ENCODE peak calls at places on chromosomes 5 and 9, in nine cellular contexts. U is GM23248; R is naive thymus-derived CD4-positive, alpha-beta T cell; H is effector memory CD4-positive, alpha-beta T cell; Q is neural progenitor cell; L is HepG2; W is transverse colon; E is cardiac muscle cell; X is body of pancreas. V is an unnamed sample.

GRCh38 chr5:134029156-134029555 is 24.4 kb upstream of the VDAC1 start:
- DNase-seq in U (peak; percentile 96), L (no peak), X (no peak), E (no peak), Q (no peak), H (no peak), R (no peak), W (no peak), V (no peak)

GRCh38 chr5:90356612-90357011 is 52.9 kb downstream of the CETN3 start:
- DNase-seq in R (no peak), L (no peak), U (peak; percentile 15), E (no peak), H (no peak), X (no peak), W (no peak), Q (no peak), V (no peak)

GRCh38 chr5:139103762-139104161 is 94.4 kb downstream of the SIL1 start:
- DNase-seq in W (no peak), E (no peak), X (no peak), Q (no peak), L (no peak), H (no peak), R (no peak), U (no peak), V (no peak)

GRCh38 chr5:25850581-25850980 is 1187.8 kb downstream of the CDH9 start:
- DNase-seq in L (no peak), W (no peak), E (no peak), U (no peak), X (no peak), R (no peak), H (no peak), Q (peak; percentile 15), V (no peak)

GRCh38 chr9:114606068-114606467 is 5.0 kb upstream of the TMEM268 start:
- DNase-seq in E (no peak), X (no peak), U (no peak), R (no peak), L (peak; percentile 46), W (no peak), H (no peak), Q (no peak), V (no peak)

GRCh38 chr5:173217626-173218397 is 17.2 kb downstream of the NKX2-5 start:
- DNase-seq in X (no peak), W (no peak), E (no peak), U (no peak), L (no peak), H (no peak), R (no peak), Q (peak; percentile 33), V (no peak)

GRCh38 chr5:57186194-57186593 is 12.3 kb downstream of the GPBP1 start:
- DNase-seq in H (no peak), U (no peak), Q (no peak), E (no peak), R (no peak), W (no peak), X (no peak), L (no peak), V (no peak)

GRCh38 chr5:106875591-106876297 is 795.0 kb downstream of the EFNA5 start:
- DNase-seq in X (peak; percentile 71), R (no peak), W (no peak), H (no peak), U (peak; percentile 51), Q (peak; percentile 11), E (peak; percentile 3), L (peak; percentile 62), V (peak; percentile 25)

GRCh38 chr5:86320266-86320665 is 297.5 kb upstream of the COX7C start:
- DNase-seq in U (no peak), H (no peak), L (no peak), X (no peak), R (no peak), Q (no peak), E (no peak), W (no peak), V (no peak)

GRCh38 chr5:76404694-76405306 is 1.7 kb downstream of the IQGAP2 start:
- DNase-seq in X (no peak), H (no peak), L (no peak), W (no peak), Q (no peak), U (no peak), E (no peak), R (no peak), V (no peak)

GRCh38 chr9:110933350-110934001 is 104.8 kb downstream of the LPAR1 start:
- DNase-seq in H (no peak), X (no peak), W (no peak), R (no peak), Q (no peak), E (no peak), U (peak; percentile 58), L (no peak), V (no peak)

GRCh38 chr5:179609834-179610108 is 13.7 kb downstream of the HNRNPH1 start:
- DNase-seq in X (no peak), W (no peak), U (no peak), R (no peak), L (no peak), H (no peak), E (no peak), Q (no peak), V (no peak)

GRCh38 chr9:17757816-17758215 is 178.9 kb downstream of the SH3GL2 start:
- DNase-seq in R (no peak), L (no peak), Q (no peak), E (no peak), X (no peak), W (no peak), U (peak; percentile 38), H (no peak), V (no peak)

GRCh38 chr9:108568093-108568492 is 287.7 kb downstream of the ACTL7B start:
- DNase-seq in X (no peak), W (no peak), E (no peak), U (no peak), L (peak; percentile 61), R (no peak), Q (no peak), H (no peak), V (no peak)

GRCh38 chr5:150503977-150504620 is 3.8 kb upstream of the NDST1 start:
- DNase-seq in L (peak; percentile 67), H (no peak), W (peak; percentile 68), R (no peak), U (peak; percentile 73), X (peak; percentile 87), E (no peak), Q (no peak), V (no peak)

GRCh38 chr9:129008986-129009583 is 19.0 kb downstream of the SH3GLB2 start:
- DNase-seq in U (no peak), E (no peak), X (no peak), W (no peak), L (no peak), Q (no peak), H (no peak), R (no peak), V (no peak)

GRCh38 chr9:129008469-129008965 is 19.6 kb downstream of the SH3GLB2 start:
- DNase-seq in W (no peak), H (no peak), X (no peak), E (no peak), R (no peak), L (no peak), U (no peak), Q (no peak), V (no peak)

GRCh38 chr9:129007035-129007765 is 20.9 kb downstream of the SH3GLB2 start:
- DNase-seq in R (no peak), H (no peak), W (no peak), E (peak; percentile 29), X (no peak), Q (no peak), U (no peak), L (no peak), V (no peak)

GRCh38 chr9:129006328-129007034 is 21.6 kb downstream of the SH3GLB2 start:
- DNase-seq in H (no peak), W (peak; percentile 66), L (peak; percentile 67), E (peak; percentile 90), Q (peak; percentile 86), R (no peak), X (peak; percentile 69), U (peak; percentile 87), V (no peak)

GRCh38 chr9:129007766-129008468 is 20.2 kb downstream of the SH3GLB2 start:
- DNase-seq in W (no peak), X (no peak), Q (no peak), L (no peak), U (no peak), H (no peak), E (no peak), R (no peak), V (no peak)
- H3K36me3 ChIP-seq in W (no peaks in the 10 kb centered on the region), X (peaks cover 14% of the 10 kb centered on the region), Q (no peaks in the 10 kb centered on the region), L (peaks cover 26% of the 10 kb centered on the region), U (no peaks in the 10 kb centered on the region), H (peaks cover 63% of the 10 kb centered on the region), E (peaks cover 24% of the 10 kb centered on the region), R (peaks cover 92% of the 10 kb centered on the region), V (peaks cover 21% of the 10 kb centered on the region)

DNA sequence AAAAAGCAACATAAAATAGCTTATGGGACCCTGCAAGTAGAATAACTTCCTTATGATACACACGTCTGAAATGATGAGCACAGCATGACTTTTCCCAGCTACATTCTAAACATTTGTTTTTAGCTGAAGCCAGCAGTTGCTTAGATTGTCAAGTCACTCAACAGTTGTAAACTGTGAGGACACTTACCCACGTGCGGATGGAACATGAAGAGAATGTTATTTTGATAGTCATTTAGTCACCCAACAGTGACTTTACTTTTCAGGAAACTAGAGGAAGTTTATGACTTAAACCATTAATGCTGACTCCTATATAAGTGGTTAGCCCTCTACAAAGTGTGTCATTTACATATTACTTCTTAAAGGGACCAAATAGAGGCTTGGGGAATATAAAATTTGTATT is 3.0 kb downstream of the HACD4 start:
- DNase-seq in U (peak; percentile 50), H (no peak), X (no peak), E (no peak), R (no peak), W (no peak), L (no peak), Q (no peak), V (no peak)
- H3K27ac ChIP-seq in U (no peak overlapping the region), H (no peak overlapping the region), X (no peak overlapping the region), E (no peak overlapping the region), R (no peak overlapping the region), W (peak overlapping the region; percentile 36), L (no peak overlapping the region), Q (no peak overlapping the region), V (no peak overlapping the region)

GRCh38 chr5:170144286-170145023 is 38.8 kb downstream of the FOXI1 start:
- DNase-seq in H (no peak), W (no peak), R (no peak), E (no peak), Q (no peak), U (no peak), X (no peak), L (no peak), V (no peak)
- H3K36me3 ChIP-seq in H (no peaks in the 10 kb centered on the region), W (no peaks in the 10 kb centered on the region), R (no peaks in the 10 kb centered on the region), E (no peaks in the 10 kb centered on the region), Q (no peaks in the 10 kb centered on the region), U (no peaks in the 10 kb centered on the region), X (no peaks in the 10 kb centered on the region), L (no peaks in the 10 kb centered on the region), V (no peaks in the 10 kb centered on the region)

DNA sequence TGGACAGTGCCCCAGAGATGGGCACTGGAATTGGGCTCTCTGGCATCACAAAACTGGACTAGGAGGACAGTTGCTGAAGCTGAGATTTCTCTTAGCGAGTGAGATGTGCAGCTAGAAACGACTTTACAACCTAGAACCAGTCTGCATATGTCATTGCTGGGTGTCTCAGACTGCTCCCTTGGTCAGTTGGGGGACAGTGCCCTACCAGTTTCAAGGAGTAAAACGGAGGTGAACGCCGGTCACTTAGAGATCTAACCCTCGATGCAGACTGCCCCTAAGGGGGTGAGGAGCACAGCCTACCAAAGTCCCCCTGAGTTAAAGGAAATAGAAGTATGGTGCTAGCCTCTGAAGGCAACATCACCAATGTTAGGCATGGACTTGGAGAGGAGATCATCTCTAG is 704.4 kb upstream of the CDH9 start:
- DNase-seq in E (no peak), U (no peak), Q (no peak), H (no peak), L (no peak), X (no peak), R (no peak), W (no peak), V (no peak)
- H3K27ac ChIP-seq in E (no peak overlapping the region), U (no peak overlapping the region), Q (no peak overlapping the region), H (no peak overlapping the region), L (no peak overlapping the region), X (no peak overlapping the region), R (no peak overlapping the region), W (no peak overlapping the region), V (no peak overlapping the region)

V was measured in iPS DF 6.9.